ENCODE peak calls at places on chromosomes 1 and 21, in five cellular contexts. One of them, this sample, is unnamed.

GRCh38 chr1:97192872-97193572 is 471.4 kb downstream of the PTBP2 start:
- DNase-seq in RPMI8226: no peak
- DNase-seq in activated CD8-positive, alpha-beta memory T cell treated with anti-CD3 and anti-CD28 coated beads for 1 hour: no peak
- DNase-seq in RKO: peak
- DNase-seq in heart left ventricle: no peak
- DNase-seq in this sample: no peak

GRCh38 chr1:62613890-62614289 is 16.6 kb downstream of the ANGPTL3 start:
- DNase-seq in activated CD8-positive, alpha-beta memory T cell treated with anti-CD3 and anti-CD28 coated beads for 1 hour: no peak
- DNase-seq in RKO: no peak
- DNase-seq in heart left ventricle: no peak
- DNase-seq in RPMI8226: no peak
- DNase-seq in this sample: no peak

GRCh38 chr1:85058781-85059180 is 10.5 kb upstream of the MCOLN3 start:
- DNase-seq in activated CD8-positive, alpha-beta memory T cell treated with anti-CD3 and anti-CD28 coated beads for 1 hour: no peak
- DNase-seq in RPMI8226: no peak
- DNase-seq in RKO: no peak
- DNase-seq in heart left ventricle: no peak
- DNase-seq in this sample: no peak

GRCh38 chr1:119653135-119653838 is 5.2 kb upstream of the ZNF697 start:
- DNase-seq in RKO: no peak
- DNase-seq in heart left ventricle: no peak
- DNase-seq in RPMI8226: no peak
- DNase-seq in activated CD8-positive, alpha-beta memory T cell treated with anti-CD3 and anti-CD28 coated beads for 1 hour: no peak
- DNase-seq in this sample: no peak

GRCh38 chr1:107250169-107250568 is 109.3 kb downstream of the NTNG1 start:
- DNase-seq in RKO: no peak
- DNase-seq in heart left ventricle: no peak
- DNase-seq in activated CD8-positive, alpha-beta memory T cell treated with anti-CD3 and anti-CD28 coated beads for 1 hour: no peak
- DNase-seq in RPMI8226: no peak
- DNase-seq in this sample: no peak

GRCh38 chr21:17270234-17270633 is 242.6 kb upstream of the CXADR start:
- DNase-seq in RPMI8226: peak
- DNase-seq in activated CD8-positive, alpha-beta memory T cell treated with anti-CD3 and anti-CD28 coated beads for 1 hour: no peak
- DNase-seq in RKO: peak
- DNase-seq in heart left ventricle: peak
- DNase-seq in this sample: peak

GRCh38 chr1:231274119-231274825 is 33.3 kb downstream of the GNPAT start:
- DNase-seq in RKO: no peak
- DNase-seq in heart left ventricle: no peak
- DNase-seq in RPMI8226: no peak
- DNase-seq in activated CD8-positive, alpha-beta memory T cell treated with anti-CD3 and anti-CD28 coated beads for 1 hour: no peak
- DNase-seq in this sample: no peak

GRCh38 chr1:86191958-86192357 is 35.4 kb upstream of the COL24A1 start:
- DNase-seq in heart left ventricle: no peak
- DNase-seq in activated CD8-positive, alpha-beta memory T cell treated with anti-CD3 and anti-CD28 coated beads for 1 hour: no peak
- DNase-seq in RPMI8226: no peak
- DNase-seq in RKO: no peak
- DNase-seq in this sample: no peak

GRCh38 chr1:213686983-213687382 is 300.8 kb upstream of the PROX1 start:
- DNase-seq in RPMI8226: no peak
- DNase-seq in RKO: no peak
- DNase-seq in activated CD8-positive, alpha-beta memory T cell treated with anti-CD3 and anti-CD28 coated beads for 1 hour: no peak
- DNase-seq in heart left ventricle: no peak
- DNase-seq in this sample: no peak

GRCh38 chr1:47485817-47486216 is 48.0 kb downstream of the FOXD2 start:
- DNase-seq in heart left ventricle: no peak
- DNase-seq in activated CD8-positive, alpha-beta memory T cell treated with anti-CD3 and anti-CD28 coated beads for 1 hour: no peak
- DNase-seq in RPMI8226: no peak
- DNase-seq in RKO: no peak
- DNase-seq in this sample: no peak

GRCh38 chr1:24190970-24191570 is 4.0 kb upstream of the IFNLR1 start:
- DNase-seq in heart left ventricle: no peak
- DNase-seq in RPMI8226: peak
- DNase-seq in RKO: no peak
- DNase-seq in activated CD8-positive, alpha-beta memory T cell treated with anti-CD3 and anti-CD28 coated beads for 1 hour: no peak
- DNase-seq in this sample: no peak

GRCh38 chr1:46900401-46900800 is 40.9 kb downstream of the CYP4A11 start:
- DNase-seq in heart left ventricle: no peak
- DNase-seq in activated CD8-positive, alpha-beta memory T cell treated with anti-CD3 and anti-CD28 coated beads for 1 hour: no peak
- DNase-seq in RPMI8226: no peak
- DNase-seq in RKO: no peak
- DNase-seq in this sample: no peak

GRCh38 chr1:239891621-239892358 is 199.9 kb upstream of the FMN2 start:
- DNase-seq in activated CD8-positive, alpha-beta memory T cell treated with anti-CD3 and anti-CD28 coated beads for 1 hour: no peak
- DNase-seq in RPMI8226: no peak
- DNase-seq in RKO: no peak
- DNase-seq in heart left ventricle: no peak
- DNase-seq in this sample: no peak

GRCh38 chr1:221868894-221869293 is 127.0 kb upstream of the DUSP10 start:
- DNase-seq in activated CD8-positive, alpha-beta memory T cell treated with anti-CD3 and anti-CD28 coated beads for 1 hour: no peak
- DNase-seq in RPMI8226: no peak
- DNase-seq in heart left ventricle: no peak
- DNase-seq in RKO: peak
- DNase-seq in this sample: no peak

GRCh38 chr1:106978477-106979322 is 77.8 kb upstream of the PRMT6 start:
- DNase-seq in RPMI8226: no peak
- DNase-seq in RKO: no peak
- DNase-seq in heart left ventricle: no peak
- DNase-seq in activated CD8-positive, alpha-beta memory T cell treated with anti-CD3 and anti-CD28 coated beads for 1 hour: no peak
- DNase-seq in this sample: no peak

GRCh38 chr1:208595236-208595635 is 351.1 kb upstream of the PLXNA2 start:
- DNase-seq in RPMI8226: no peak
- DNase-seq in activated CD8-positive, alpha-beta memory T cell treated with anti-CD3 and anti-CD28 coated beads for 1 hour: no peak
- DNase-seq in RKO: no peak
- DNase-seq in heart left ventricle: no peak
- DNase-seq in this sample: no peak

GRCh38 chr1:6141601-6142000 is 38.5 kb downstream of the CHD5 start:
- DNase-seq in activated CD8-positive, alpha-beta memory T cell treated with anti-CD3 and anti-CD28 coated beads for 1 hour: no peak
- DNase-seq in heart left ventricle: no peak
- DNase-seq in RKO: peak
- DNase-seq in RPMI8226: peak
- DNase-seq in this sample: no peak

This sample was measured in NCI-H2227 treated with DMSO at 0.1 percent for 48 hours.